ENCODE peak calls at places on chromosomes 1 and 21, in six cellular contexts. J is neural progenitor cell, Q is DND-41, W is WTC11, K is HFF-Myc, P is H9. M is an unnamed sample.
A peak's percentile ranks its signal among the peaks of the same experiment; 100 is the strongest.

GRCh38 chr21:33736569-33736968 is 94.3 kb downstream of the ITSN1 start:
- DNase-seq in W (no peak), Q (no peak), P (no peak), J (no peak), K (no peak), M (no peak)

GRCh38 chr1:213684454-213684853 is 303.3 kb upstream of the PROX1 start:
- DNase-seq in P (no peak), W (no peak), K (no peak), Q (no peak), J (no peak), M (no peak)

GRCh38 chr1:239386453-239387303 is at the start of gene CHRM3:
- DNase-seq in W (peak; percentile 74), J (peak; percentile 85), Q (no peak), K (no peak), P (peak; percentile 89), M (peak; percentile 54)

GRCh38 chr1:203033287-203033686 is 7.0 kb downstream of the PPFIA4 start:
- DNase-seq in K (no peak), P (no peak), W (no peak), J (no peak), Q (no peak), M (no peak)

GRCh38 chr1:33248244-33248643 is 8.0 kb upstream of the ZNF362 start:
- DNase-seq in P (no peak), K (no peak), J (no peak), W (no peak), Q (no peak), M (no peak)

GRCh38 chr1:209405183-209405823 is 178.2 kb upstream of the CAMK1G start:
- DNase-seq in K (no peak), P (no peak), Q (no peak), J (no peak), W (no peak), M (no peak)

GRCh38 chr1:32741067-32741416 is 38.5 kb upstream of the SYNC start:
- DNase-seq in J (no peak), P (no peak), Q (no peak), W (peak; percentile 26), K (no peak), M (no peak)

GRCh38 chr1:222950892-222951291 is 136.1 kb downstream of the DISP1 start:
- DNase-seq in P (no peak), J (no peak), W (no peak), K (no peak), Q (no peak), M (no peak)

GRCh38 chr1:78267513-78268218 is 221.9 kb downstream of the GIPC2 start:
- DNase-seq in W (no peak), K (no peak), J (no peak), P (no peak), Q (no peak), M (no peak)

GRCh38 chr1:245549981-245550701 is 395.4 kb downstream of the KIF26B start:
- DNase-seq in W (peak; percentile 18), Q (no peak), P (peak; percentile 35), J (peak; percentile 33), K (no peak), M (no peak)

GRCh38 chr21:36471254-36471723 is 8.6 kb downstream of the CLDN14 start:
- DNase-seq in J (no peak), K (no peak), P (no peak), W (no peak), Q (no peak), M (no peak)

GRCh38 chr1:55055951-55056631 is 16.7 kb downstream of the PCSK9 start:
- DNase-seq in J (no peak), W (no peak), P (peak; percentile 31), K (no peak), Q (no peak), M (no peak)

GRCh38 chr1:28917757-28918118 is 3.4 kb downstream of the EPB41 start:
- DNase-seq in Q (no peak), W (no peak), J (no peak), K (no peak), P (no peak), M (no peak)

GRCh38 chr1:108747128-108747827 is 804 bp downstream of the STXBP3 start:
- DNase-seq in Q (peak; percentile 62), J (peak; percentile 73), W (peak; percentile 57), P (peak; percentile 78), K (peak; percentile 45), M (peak; percentile 21)

GRCh38 chr1:62024690-62025089 is 170.0 kb upstream of the L1TD1 start:
- DNase-seq in W (no peak), Q (no peak), P (no peak), J (no peak), K (no peak), M (no peak)

GRCh38 chr21:25400427-25400826 is 206.9 kb downstream of the MRPL39 start:
- DNase-seq in J (no peak), Q (no peak), P (no peak), W (no peak), K (no peak), M (no peak)

GRCh38 chr1:201128476-201128875 is 1.5 kb upstream of the ASCL5 start:
- DNase-seq in P (no peak), K (no peak), W (no peak), J (no peak), Q (no peak), M (no peak)

GRCh38 chr1:201419241-201419640 is 2.3 kb downstream of the TNNI1 start:
- DNase-seq in P (no peak), Q (no peak), K (no peak), J (no peak), W (no peak), M (no peak)

GRCh38 chr1:70278710-70279109 is 57.5 kb downstream of the SRSF11 start:
- DNase-seq in Q (no peak), J (no peak), K (no peak), W (no peak), P (no peak), M (no peak)

GRCh38 chr1:167715653-167716302 is 6.0 kb upstream of the MPZL1 start:
- DNase-seq in P (no peak), J (no peak), W (no peak), K (no peak), Q (no peak), M (no peak)

GRCh38 chr1:200150721-200151120 is 123.2 kb downstream of the NR5A2 start:
- DNase-seq in P (no peak), J (no peak), Q (no peak), W (no peak), K (peak; percentile 14), M (no peak)

GRCh38 chr1:153883223-153883622 is 39.5 kb downstream of the GATAD2B start:
- DNase-seq in J (no peak), P (no peak), K (no peak), Q (no peak), W (no peak), M (no peak)

GRCh38 chr1:206012086-206012859 is 9.1 kb upstream of the RAB7B start:
- DNase-seq in J (no peak), P (peak; percentile 65), Q (peak; percentile 84), K (no peak), W (peak; percentile 45), M (no peak)

GRCh38 chr1:219560856-219561255 is 52.0 kb downstream of the ZC3H11B start:
- DNase-seq in J (no peak), P (no peak), K (no peak), Q (no peak), W (no peak), M (no peak)

DNA sequence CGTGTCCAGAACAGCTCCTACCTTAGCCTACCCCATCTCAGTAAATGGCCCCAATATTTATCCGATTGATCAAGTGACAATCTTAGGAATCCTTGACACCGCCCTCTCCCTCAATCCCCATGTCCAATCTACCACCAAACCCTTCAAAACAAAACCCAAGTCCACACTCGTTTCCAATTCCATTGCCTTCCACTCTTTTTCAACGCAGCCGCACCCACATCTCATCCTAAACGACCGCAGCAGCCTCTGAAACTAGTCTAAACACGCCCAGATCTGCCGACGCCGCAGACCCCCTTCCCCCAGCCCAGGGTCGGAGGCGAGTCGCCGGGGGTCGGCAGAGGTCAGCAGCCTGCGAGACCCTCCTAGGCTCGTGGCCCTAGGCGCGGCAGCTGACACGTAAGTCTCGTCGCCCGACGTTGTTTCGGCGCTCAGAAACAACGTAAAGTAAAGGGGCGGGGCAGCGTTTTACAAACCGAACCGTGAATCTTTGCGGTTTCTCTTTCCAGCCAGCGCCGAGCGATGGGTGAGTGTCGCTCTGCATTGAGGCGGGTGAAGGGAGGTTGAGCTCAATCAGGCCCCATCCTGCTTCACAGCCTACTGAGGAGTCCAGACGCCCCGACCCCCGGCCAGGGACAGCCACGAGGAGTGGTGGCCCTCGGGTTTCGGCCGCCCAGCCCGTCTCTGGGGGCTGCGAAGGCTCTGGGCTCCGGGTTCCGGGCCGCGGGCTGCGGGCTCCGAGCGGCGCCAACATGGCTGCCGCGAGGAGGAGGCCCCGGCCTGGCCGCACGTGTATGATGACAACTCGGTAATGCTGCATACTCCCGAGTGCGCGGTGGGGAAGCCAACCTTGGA is at the start of gene RPS8:
- DNase-seq in J (peak; percentile 98), P (peak; percentile 93), Q (peak; percentile 92), W (peak; percentile 93), K (peak; percentile 78), M (peak; percentile 72)
- TF ChIP-seq CTCF in J (no peak), P (no peak), Q (no peak), W (no peak), K (no peak), M (no peak)

DNA sequence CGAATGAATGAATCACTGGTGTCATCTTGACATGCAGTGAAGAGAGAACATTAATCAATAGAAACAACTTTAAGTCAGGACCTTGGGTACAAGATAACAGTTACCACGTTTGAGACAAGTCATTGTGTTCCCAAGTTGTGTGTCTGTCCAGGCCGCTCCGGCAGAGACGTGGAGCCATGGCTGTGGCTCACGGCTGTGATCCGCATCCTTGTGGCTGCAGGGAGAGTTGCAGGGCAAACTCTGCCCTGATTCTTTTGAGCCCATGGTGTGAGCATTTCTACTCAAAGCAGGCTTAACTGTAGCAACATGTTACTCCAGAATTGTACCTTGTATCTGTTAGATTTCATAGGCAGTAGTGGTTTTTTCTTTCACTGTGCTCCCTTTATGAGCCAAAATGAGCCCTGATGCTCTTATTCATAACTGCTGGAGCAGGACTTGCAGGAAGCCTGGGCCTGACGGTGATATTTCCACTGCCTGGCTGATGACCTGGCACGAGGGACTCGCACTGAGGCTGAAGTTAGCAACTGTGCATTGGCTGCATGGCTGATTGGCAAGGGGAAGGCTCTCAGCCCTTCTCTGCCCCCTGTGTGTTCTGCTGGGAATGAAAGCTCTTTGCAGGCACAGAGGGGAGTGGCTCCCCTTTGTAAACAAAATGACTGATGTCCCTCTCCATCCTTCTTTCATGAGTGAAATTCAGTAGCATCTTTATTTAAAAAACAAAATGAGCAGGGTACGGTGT is 465.3 kb downstream of the AJAP1 start:
- DNase-seq in J (peak; percentile 67), Q (no peak), K (no peak), P (peak; percentile 79), W (peak; percentile 16), M (peak; percentile 18)
- TF ChIP-seq CTCF in J (peak; percentile 54), Q (no peak), K (no peak), P (peak; percentile 73), W (no peak), M (peak; percentile 62)

DNA sequence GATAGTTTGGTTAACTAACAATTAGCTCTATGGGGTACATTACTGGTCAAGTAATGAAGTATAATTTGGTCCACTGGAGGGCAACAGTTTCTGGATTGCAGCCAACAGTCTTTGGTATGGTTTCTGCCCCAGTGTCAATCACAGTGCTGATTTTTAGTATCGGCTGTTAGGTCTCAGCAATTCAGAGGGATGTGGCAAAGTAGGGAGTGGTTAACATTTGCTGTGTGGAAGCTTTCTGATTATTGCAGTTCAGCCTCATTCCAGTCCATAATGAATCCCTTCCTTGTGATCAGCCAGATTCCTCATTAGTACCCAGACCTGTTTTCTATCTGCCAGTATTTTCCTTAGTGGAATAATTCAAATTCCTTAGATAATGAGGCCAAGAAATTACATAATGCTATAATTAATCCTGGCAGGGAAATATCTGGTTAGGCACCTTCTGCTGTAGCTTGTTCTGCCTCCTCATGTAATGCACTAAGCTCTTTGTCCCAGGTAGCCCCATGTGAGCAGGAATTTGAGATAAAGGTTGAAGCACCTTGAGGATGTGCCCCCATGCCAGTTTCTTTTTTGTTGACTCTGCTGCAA is 14.0 kb downstream of the F3 start:
- DNase-seq in K (no peak), J (peak; percentile 12), P (no peak), Q (no peak), W (no peak), M (no peak)
- TF ChIP-seq CTCF in K (no peak), J (peak; percentile 23), P (peak; percentile 43), Q (no peak), W (no peak), M (no peak)

GRCh38 chr21:42164064-42164789 is 54.7 kb upstream of the ABCG1 start:
- DNase-seq in K (no peak), P (no peak), Q (peak; percentile 52), W (peak; percentile 57), J (peak; percentile 44), M (no peak)
- TF ChIP-seq CTCF in K (peak; percentile 20), P (peak; percentile 63), Q (peak; percentile 78), W (no peak), J (peak; percentile 54), M (peak; percentile 42)